ENCODE peak calls at places on chromosomes 3 and 15, in eight cellular contexts. U, P, F, M, L, Q, Y and W are unnamed samples.
A peak's percentile ranks its signal among the peaks of the same experiment; 100 is the strongest.

GRCh38 chr15:53586815-53587214 is 172.6 kb downstream of the WDR72 start:
- DNase-seq in L (no peak), Y (no peak), P (peak; percentile 11), Q (peak; percentile 70), M (no peak), F (peak; percentile 31), U (peak; percentile 43), W (no peak)

GRCh38 chr3:122945230-122945629 is 82.3 kb downstream of the SEMA5B start:
- DNase-seq in F (no peak), Y (no peak), L (no peak), U (no peak), Q (no peak), P (no peak), M (no peak), W (no peak)

GRCh38 chr3:41286305-41286704 is 87.0 kb downstream of the CTNNB1 start:
- DNase-seq in Q (no peak), Y (no peak), U (no peak), M (no peak), P (no peak), F (no peak), L (no peak), W (no peak)

GRCh38 chr15:52309154-52309548 is 13.5 kb upstream of the MYO5C start:
- DNase-seq in P (peak; percentile 25), Q (no peak), L (no peak), U (no peak), Y (no peak), F (no peak), M (no peak), W (no peak)

GRCh38 chr3:150763841-150764483 is 993 bp upstream of the SIAH2 start:
- DNase-seq in Y (peak; percentile 93), M (peak; percentile 16), F (peak; percentile 78), L (peak; percentile 65), P (peak; percentile 67), U (peak; percentile 50), Q (peak; percentile 85), W (no peak)

GRCh38 chr3:99808163-99808794 is 9.4 kb upstream of the CMSS1 start:
- DNase-seq in P (peak; percentile 52), Y (no peak), L (no peak), Q (peak; percentile 72), F (peak; percentile 56), M (peak; percentile 72), U (no peak), W (no peak)

GRCh38 chr3:30770387-30770786 is 124.1 kb downstream of the GADL1 start:
- DNase-seq in P (no peak), U (no peak), M (peak; percentile 74), L (no peak), Y (no peak), Q (peak; percentile 69), F (no peak), W (no peak)

GRCh38 chr15:67396109-67396508 is 124.8 kb upstream of the C15orf61 start:
- DNase-seq in Q (no peak), Y (no peak), F (no peak), M (no peak), P (no peak), L (no peak), U (no peak), W (no peak)

GRCh38 chr15:74543583-74543982 is 2.6 kb downstream of the ARID3B start:
- DNase-seq in F (no peak), Y (no peak), M (no peak), Q (no peak), P (no peak), U (no peak), L (no peak), W (no peak)

GRCh38 chr3:126866175-126866759 is 116.6 kb upstream of the PLXNA1 start:
- DNase-seq in P (no peak), F (no peak), M (no peak), L (no peak), Q (no peak), U (no peak), Y (no peak), W (peak; percentile 8)

GRCh38 chr3:178826437-178827010 is 245.1 kb downstream of the ZMAT3 start:
- DNase-seq in P (peak; percentile 4), U (no peak), F (no peak), Y (no peak), Q (no peak), L (no peak), M (no peak), W (no peak)

GRCh38 chr3:172223870-172224269 is 184.5 kb downstream of the FNDC3B start:
- DNase-seq in Q (no peak), Y (no peak), M (no peak), P (no peak), F (no peak), U (no peak), L (no peak), W (no peak)

GRCh38 chr15:45048784-45049631 is 26.0 kb downstream of the SORD start:
- DNase-seq in F (no peak), Q (peak; percentile 74), Y (peak; percentile 84), P (peak; percentile 52), L (no peak), U (no peak), M (no peak), W (no peak)

GRCh38 chr15:58523634-58524033 is 91.8 kb downstream of the LIPC start:
- DNase-seq in Y (no peak), L (no peak), Q (no peak), F (no peak), M (no peak), U (no peak), P (no peak), W (no peak)

GRCh38 chr3:179330438-179330837 is 7.6 kb downstream of the ZNF639 start:
- DNase-seq in M (no peak), L (no peak), P (no peak), U (no peak), F (no peak), Y (no peak), Q (no peak), W (no peak)

GRCh38 chr3:17850448-17850847 is 108.0 kb upstream of the TBC1D5 start:
- DNase-seq in F (no peak), L (no peak), P (no peak), M (no peak), U (no peak), Q (no peak), Y (no peak), W (no peak)

GRCh38 chr3:159634414-159634813 is 354.2 kb upstream of the IL12A start:
- DNase-seq in Y (no peak), L (no peak), F (no peak), P (no peak), U (no peak), M (no peak), Q (no peak), W (no peak)

GRCh38 chr3:88988906-88989305 is 118.5 kb upstream of the EPHA3 start:
- DNase-seq in Q (peak; percentile 10), Y (no peak), L (no peak), F (no peak), P (no peak), U (no peak), M (no peak), W (no peak)

GRCh38 chr3:55641914-55642313 is 154.8 kb upstream of the WNT5A start:
- DNase-seq in P (no peak), M (no peak), U (no peak), Y (no peak), F (no peak), Q (no peak), L (no peak), W (no peak)

GRCh38 chr3:146125946-146126345 is 35.0 kb downstream of the PLOD2 start:
- DNase-seq in P (no peak), Y (no peak), L (no peak), U (no peak), F (no peak), Q (peak; percentile 32), M (no peak), W (no peak)

GRCh38 chr3:170117134-170117533 is 64.4 kb downstream of the PHC3 start:
- DNase-seq in U (no peak), Y (no peak), M (no peak), L (no peak), Q (peak; percentile 4), F (no peak), P (no peak), W (no peak)
- TF ChIP-seq CTCF in U (no peak), Y (no peak), M (no peak), L (no peak), Q (no peak), F (no peak), P (no peak), W (peak; percentile 58)

GRCh38 chr15:78640840-78641733 is at the start of gene CHRNB4:
- DNase-seq in U (peak; percentile 71), M (no peak), Y (no peak), Q (peak; percentile 66), P (no peak), L (no peak), F (no peak), W (no peak)
- TF ChIP-seq CTCF in U (no peak), M (no peak), Y (no peak), Q (peak; percentile 12), P (no peak), L (no peak), F (no peak), W (no peak)

GRCh38 chr15:36449084-36449661 is 130.3 kb upstream of the CDIN1 start:
- DNase-seq in L (no peak), Q (peak; percentile 19), F (no peak), Y (no peak), M (no peak), P (no peak), U (no peak), W (no peak)
- TF ChIP-seq CTCF in L (no peak), Q (no peak), F (no peak), Y (no peak), M (no peak), P (no peak), U (no peak), W (peak; percentile 37)

DNA sequence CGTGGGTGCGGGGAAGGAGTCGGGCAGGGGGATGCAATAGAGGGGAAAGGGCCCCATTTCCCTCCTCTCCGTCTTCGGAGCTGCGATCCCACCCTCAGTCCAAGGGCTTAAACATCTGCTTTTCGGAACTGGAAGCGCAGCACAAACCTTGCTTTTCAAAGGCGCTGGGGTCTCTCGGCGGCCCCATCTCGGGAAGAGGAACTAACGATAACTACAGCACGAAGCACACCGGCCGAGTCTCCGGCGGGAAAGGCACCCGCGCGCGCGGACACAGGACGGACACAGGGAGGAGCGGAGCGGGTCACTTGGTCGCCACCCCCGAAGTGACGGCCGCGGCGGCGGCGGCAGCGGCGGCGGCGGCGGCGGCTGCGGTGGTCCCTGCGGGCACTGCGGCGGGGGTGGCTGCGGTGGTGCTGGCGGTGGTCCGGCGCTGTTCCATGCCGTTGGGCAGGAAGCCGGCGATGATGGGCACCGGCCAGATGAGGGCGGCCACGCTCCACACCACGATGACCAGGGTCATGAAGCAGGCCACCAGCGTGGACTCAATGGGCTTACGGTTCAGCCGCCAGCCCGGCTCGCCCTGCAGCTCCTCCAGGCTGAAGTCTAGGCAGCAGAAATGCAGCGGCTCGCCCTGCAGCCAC is 1.1 kb downstream of the TMEM158 start:
- DNase-seq in Q (peak; percentile 80), Y (peak; percentile 87), P (peak; percentile 84), L (peak; percentile 75), M (no peak), F (peak; percentile 73), U (peak; percentile 61), W (peak; percentile 86)
- TF ChIP-seq CTCF in Q (peak; percentile 52), Y (peak; percentile 22), P (peak; percentile 48), L (no peak), M (peak; percentile 8), F (peak; percentile 45), U (no peak), W (peak; percentile 79)

GRCh38 chr3:60504827-60505457 is 746.3 kb downstream of the FHIT start:
- DNase-seq in Q (no peak), U (no peak), L (no peak), M (no peak), P (peak; percentile 18), F (no peak), Y (no peak), W (no peak)
- TF ChIP-seq CTCF in Q (no peak), U (no peak), L (no peak), M (no peak), P (no peak), F (no peak), Y (no peak), W (no peak)